ENCODE peak calls at places on chromosome 5, in six cellular contexts. One of them, this sample, is unnamed.
A peak's percentile ranks its signal among the peaks of the same experiment; 100 is the strongest.

GRCh38 chr5:179620703-179621350 is 2.6 kb downstream of the HNRNPH1 start:
- DNase-seq in heart right ventricle: no peak
- DNase-seq in psoas muscle: no peak
- DNase-seq in HTR-8/SVneo: no peak
- DNase-seq in fibroblast of pulmonary artery: peak; percentile 49
- DNase-seq in B cell: no peak
- DNase-seq in this sample: no peak

GRCh38 chr5:131671409-131671808 is 36.4 kb upstream of the RAPGEF6 start:
- DNase-seq in HTR-8/SVneo: no peak
- DNase-seq in fibroblast of pulmonary artery: peak; percentile 6
- DNase-seq in heart right ventricle: no peak
- DNase-seq in psoas muscle: no peak
- DNase-seq in B cell: no peak
- DNase-seq in this sample: no peak

GRCh38 chr5:114055810-114056476 is 305.9 kb upstream of the KCNN2 start:
- DNase-seq in psoas muscle: peak; percentile 57
- DNase-seq in HTR-8/SVneo: no peak
- DNase-seq in B cell: no peak
- DNase-seq in fibroblast of pulmonary artery: no peak
- DNase-seq in heart right ventricle: peak; percentile 48
- DNase-seq in this sample: no peak

GRCh38 chr5:116815081-116815480 is 240.5 kb upstream of the SEMA6A start:
- DNase-seq in B cell: no peak
- DNase-seq in psoas muscle: no peak
- DNase-seq in fibroblast of pulmonary artery: no peak
- DNase-seq in heart right ventricle: no peak
- DNase-seq in HTR-8/SVneo: no peak
- DNase-seq in this sample: no peak

GRCh38 chr5:116543501-116543900 is 31.1 kb downstream of the SEMA6A start:
- DNase-seq in HTR-8/SVneo: no peak
- DNase-seq in B cell: no peak
- DNase-seq in psoas muscle: no peak
- DNase-seq in heart right ventricle: no peak
- DNase-seq in fibroblast of pulmonary artery: no peak
- DNase-seq in this sample: no peak

GRCh38 chr5:132102101-132102701 is 28.6 kb downstream of the CSF2 start:
- DNase-seq in psoas muscle: no peak
- DNase-seq in fibroblast of pulmonary artery: no peak
- DNase-seq in heart right ventricle: no peak
- DNase-seq in B cell: no peak
- DNase-seq in HTR-8/SVneo: no peak
- DNase-seq in this sample: peak; percentile 68

GRCh38 chr5:172097356-172097755 is 90.7 kb downstream of the STK10 start:
- DNase-seq in fibroblast of pulmonary artery: peak; percentile 38
- DNase-seq in HTR-8/SVneo: no peak
- DNase-seq in B cell: no peak
- DNase-seq in psoas muscle: no peak
- DNase-seq in heart right ventricle: no peak
- DNase-seq in this sample: no peak

GRCh38 chr5:110957934-110958333 is 113.6 kb upstream of the TSLP start:
- DNase-seq in fibroblast of pulmonary artery: peak; percentile 75
- DNase-seq in heart right ventricle: no peak
- DNase-seq in psoas muscle: no peak
- DNase-seq in HTR-8/SVneo: no peak
- DNase-seq in B cell: no peak
- DNase-seq in this sample: no peak